ENCODE peak calls at places on chromosomes 7 and 10, in four cellular contexts. E is GM12891, V is K562, S is GM12878. B is an unnamed sample.

GRCh38 chr7:117715784-117716445 is 157.3 kb downstream of the CTTNBP2 start:
- DNase-seq in S (no peak), V (no peak), E (peak), B (peak)

GRCh38 chr7:47432988-47433895 is 148.7 kb downstream of the TNS3 start:
- DNase-seq in E (no peak), S (no peak), V (no peak), B (no peak)

GRCh38 chr7:77716804-77717203 is 20.5 kb downstream of the RSBN1L start:
- DNase-seq in V (no peak), S (no peak), E (no peak), B (no peak)

GRCh38 chr7:148835854-148836253 is 48.2 kb downstream of the EZH2 start:
- DNase-seq in S (no peak), V (no peak), E (no peak), B (no peak)

GRCh38 chr7:28433604-28434254 is 21.4 kb downstream of the CREB5 start:
- DNase-seq in S (no peak), E (no peak), V (no peak), B (no peak)

GRCh38 chr10:73414230-73414981 is 548 bp upstream of the ANXA7 start:
- DNase-seq in V (no peak), S (no peak), E (no peak), B (no peak)

GRCh38 chr7:47827321-47827720 is 120.9 kb downstream of the PKD1L1 start:
- DNase-seq in S (no peak), E (no peak), V (no peak), B (no peak)

GRCh38 chr10:21427804-21428481 is 97.5 kb downstream of the SKIDA1 start:
- DNase-seq in E (no peak), V (no peak), S (no peak), B (no peak)

GRCh38 chr10:45000764-45001381 is at the start of gene ZNF22:
- DNase-seq in V (peak), E (peak), S (no peak), B (no peak)

GRCh38 chr7:18529213-18529612 is 33.7 kb downstream of the HDAC9 start:
- DNase-seq in S (no peak), E (no peak), V (no peak), B (no peak)

GRCh38 chr7:80827238-80827633 is 91.6 kb downstream of the SEMA3C start:
- DNase-seq in E (no peak), S (no peak), V (no peak), B (no peak)

GRCh38 chr7:155867280-155867679 is 55.0 kb upstream of the SHH start:
- DNase-seq in S (no peak), E (no peak), V (no peak), B (no peak)

GRCh38 chr7:149456770-149457421 is 4.0 kb downstream of the ZNF777 start:
- DNase-seq in V (no peak), S (no peak), E (no peak), B (no peak)

GRCh38 chr7:116340201-116340847 is 130.0 kb downstream of the TES start:
- DNase-seq in V (no peak), S (no peak), E (no peak), B (no peak)

GRCh38 chr10:92689663-92690210 is at the start of gene HHEX:
- DNase-seq in S (no peak), V (peak), E (peak), B (peak)

GRCh38 chr7:33745934-33746333 is 159.4 kb upstream of the BMPER start:
- DNase-seq in E (no peak), V (no peak), S (no peak), B (no peak)

GRCh38 chr10:115092555-115093285 is 445 bp upstream of the ATRNL1 start:
- DNase-seq in V (peak), E (peak), S (no peak), B (peak)

GRCh38 chr10:70132098-70133029 is at the start of gene AIFM2:
- DNase-seq in E (peak), V (peak), S (no peak), B (no peak)

GRCh38 chr7:35529713-35530112 is 165.2 kb downstream of the HERPUD2 start:
- DNase-seq in S (no peak), V (no peak), E (no peak), B (no peak)

GRCh38 chr10:5956146-5956914 is 21.0 kb downstream of the IL15RA start:
- DNase-seq in V (no peak), E (no peak), S (no peak), B (no peak)

GRCh38 chr7:104982773-104983619 is 31.0 kb upstream of the KMT2E start:
- DNase-seq in V (no peak), E (no peak), S (no peak), B (no peak)

DNA sequence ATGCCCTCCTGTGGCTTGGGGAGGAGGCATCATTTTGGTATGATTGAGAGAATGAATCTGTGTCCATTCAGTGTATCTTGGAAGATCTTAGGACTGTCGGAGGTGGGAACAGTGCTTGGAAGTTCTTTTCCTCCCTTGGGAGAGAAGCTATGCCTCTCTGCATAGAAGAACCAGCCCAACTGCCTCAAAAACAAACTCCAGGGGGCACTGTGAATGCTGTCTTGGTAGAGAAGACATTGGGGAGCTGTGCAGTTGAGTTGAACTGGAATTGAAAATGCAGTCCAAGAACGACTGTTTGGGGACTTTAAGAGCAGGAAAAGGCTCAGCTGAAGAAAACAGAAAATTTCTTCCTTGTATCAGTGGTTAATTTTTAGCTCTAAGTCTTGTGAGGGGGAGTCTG is 4.9 kb upstream of the GJD4 start:
- DNase-seq in V (no peak), S (no peak), E (no peak), B (no peak)
- TF ChIP-seq SPI1 in V (no peak), S (no peak), E (no peak), B (no peak)

DNA sequence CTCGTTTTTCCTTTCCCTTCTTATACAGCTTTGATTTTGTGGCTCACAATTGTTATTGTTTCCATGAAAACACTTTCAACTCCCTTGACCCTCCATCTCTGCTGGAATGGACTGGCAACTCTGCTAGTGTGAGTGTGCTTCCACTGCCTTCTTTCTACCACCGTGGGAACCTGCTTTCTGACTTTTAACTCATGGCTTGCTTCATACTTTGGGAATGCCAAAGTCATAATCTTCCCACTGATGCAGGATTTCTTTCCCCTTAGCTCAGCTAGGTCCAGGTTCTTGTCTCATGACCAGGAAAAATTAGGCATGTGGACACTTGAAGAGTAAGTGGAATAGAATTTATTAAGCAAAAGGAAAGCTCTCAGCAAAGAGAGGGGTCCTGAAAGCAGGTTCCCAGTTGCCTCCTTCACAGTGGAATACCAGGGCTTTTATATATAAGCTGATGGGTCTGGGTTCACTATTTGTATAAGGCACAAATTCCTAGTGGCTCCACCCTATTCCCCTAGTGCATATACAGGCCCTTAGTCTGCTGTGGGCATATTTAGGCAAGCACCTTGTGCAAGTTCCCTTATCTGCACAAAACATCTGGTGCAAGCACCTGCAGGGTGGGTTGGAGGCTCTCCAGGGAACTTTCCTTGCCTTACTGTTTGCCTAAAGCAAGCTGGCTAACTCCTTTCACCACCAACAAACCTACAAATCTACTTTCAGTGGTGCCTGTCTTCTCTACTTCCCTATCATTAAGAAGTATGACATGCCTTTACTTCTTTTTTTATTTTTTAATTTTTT is 119.5 kb downstream of the CFAP58 start:
- DNase-seq in E (no peak), S (no peak), V (no peak), B (peak)
- TF ChIP-seq POLR2AphosphoS5 in E (no peak), S (no peak), V (no peak), B (peak)

GRCh38 chr7:70706204-70706603 is 425.7 kb upstream of the GALNT17 start:
- DNase-seq in V (peak), S (no peak), E (no peak), B (no peak)
- TF ChIP-seq SPI1 in V (no peak), S (no peak), E (no peak), B (no peak)

GRCh38 chr7:50728184-50728583 is 54.5 kb downstream of the GRB10 start:
- DNase-seq in S (no peak), E (no peak), V (no peak), B (no peak)
- TF ChIP-seq POLR2AphosphoS5 in S (no peak), E (no peak), V (no peak), B (no peak)

GRCh38 chr7:76223286-76223972 is 21.7 kb downstream of the SRRM3 start:
- DNase-seq in E (no peak), V (no peak), S (no peak), B (no peak)

GRCh38 chr7:76222839-76223238 is 21.1 kb downstream of the SRRM3 start:
- DNase-seq in S (no peak), V (no peak), E (no peak), B (no peak)

GRCh38 chr7:76217942-76218566 is 16.4 kb downstream of the SRRM3 start:
- DNase-seq in V (no peak), S (no peak), E (no peak), B (no peak)

GRCh38 chr7:76222333-76222732 is 20.6 kb downstream of the SRRM3 start:
- DNase-seq in V (no peak), E (no peak), S (no peak), B (no peak)

DNA sequence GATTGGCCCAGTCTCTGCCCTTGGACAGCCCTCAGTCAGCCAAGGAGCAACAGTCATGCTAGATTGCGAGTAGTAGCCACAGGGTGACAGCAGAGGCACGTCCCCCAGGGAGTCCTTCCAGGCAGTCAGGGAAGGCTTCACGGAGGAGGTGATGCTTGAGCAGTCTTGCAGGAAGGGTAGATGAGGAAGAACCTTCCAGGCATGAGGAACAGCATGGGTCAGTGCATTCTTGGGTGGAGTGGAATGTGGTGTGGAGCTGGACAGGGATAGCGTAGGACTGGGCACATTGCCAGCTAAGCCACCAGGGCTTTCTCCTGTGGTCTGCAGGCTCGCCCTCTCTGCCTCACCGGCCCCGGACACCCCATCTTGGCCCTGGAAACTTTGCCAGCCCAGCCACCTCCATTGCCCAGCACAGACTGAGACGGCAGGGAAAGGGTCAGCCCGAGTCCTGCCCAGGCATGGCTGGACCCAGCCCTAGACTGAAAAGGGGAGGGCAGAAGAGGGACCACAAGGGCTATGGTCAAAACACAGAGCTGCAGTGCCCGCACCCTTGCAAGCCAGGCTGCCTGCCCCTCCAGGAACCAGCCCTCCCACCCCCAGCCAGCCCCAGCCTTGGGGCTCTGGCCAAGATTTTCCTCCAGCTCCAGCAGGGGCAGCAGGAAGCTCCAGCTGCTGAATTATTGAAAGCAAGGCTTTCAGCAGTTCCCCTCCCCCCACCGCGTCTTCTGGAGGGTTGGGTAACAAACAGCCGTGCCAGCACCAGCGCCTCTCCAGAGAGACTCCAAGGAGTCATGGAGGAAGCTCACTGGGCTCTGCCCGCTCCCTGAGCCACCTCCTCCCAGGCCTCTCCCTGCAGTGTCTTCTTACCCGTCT is 18.7 kb downstream of the SRRM3 start:
- DNase-seq in V (peak), E (no peak), S (no peak), B (peak)
- TF ChIP-seq SPI1 in V (no peak), E (no peak), S (no peak), B (no peak)

GRCh38 chr7:7682856-7683255 is 35.6 kb downstream of the RPA3 start:
- DNase-seq in V (no peak), S (no peak), E (no peak), B (no peak)

GRCh38 chr7:7688310-7688709 is 30.1 kb downstream of the RPA3 start:
- DNase-seq in V (no peak), S (no peak), E (no peak), B (no peak)

GRCh38 chr7:7686806-7687205 is 31.6 kb downstream of the RPA3 start:
- DNase-seq in E (no peak), V (no peak), S (no peak), B (no peak)

GRCh38 chr7:7688956-7689355 is 29.5 kb downstream of the RPA3 start:
- DNase-seq in E (no peak), V (no peak), S (no peak), B (no peak)

GRCh38 chr7:7687800-7688199 is 30.6 kb downstream of the RPA3 start:
- DNase-seq in S (no peak), V (no peak), E (no peak), B (no peak)
- TF ChIP-seq POLR2AphosphoS5 in S (no peak), V (no peak), E (no peak), B (no peak)